ENCODE peak calls at places on chromosomes 11 and 22, in ten cellular contexts. R is GM06990, N is lower leg skin, I is heart right ventricle, H is colonic mucosa, J is pancreas, F is GM12864, Q is GM12865, D is DND-41, A is heart left ventricle. T is an unnamed sample.

GRCh38 chr22:38435010-38435409 is 20.0 kb downstream of the KCNJ4 start:
- DNase-seq in R (no peak), N (no peak), I (no peak), H (no peak), J (no peak), F (no peak), Q (no peak), D (no peak), A (no peak), T (no peak)

GRCh38 chr22:44620841-44621382 is 81.1 kb upstream of the PRR5 start:
- DNase-seq in R (no peak), N (no peak), I (no peak), H (no peak), J (no peak), F (no peak), Q (no peak), D (no peak), A (no peak), T (no peak)

GRCh38 chr11:62575156-62575555 is 1.5 kb upstream of the EEF1G start:
- DNase-seq in R (no peak), N (no peak), I (peak), H (peak), J (peak), F (no peak), Q (no peak), D (no peak), A (no peak), T (no peak)

GRCh38 chr11:46497498-46497897 is 96.3 kb downstream of the AMBRA1 start:
- DNase-seq in R (no peak), N (no peak), I (no peak), H (no peak), J (no peak), F (no peak), Q (no peak), D (no peak), A (no peak), T (no peak)

GRCh38 chr11:66739983-66740382 is 11.0 kb upstream of the SPTBN2 start:
- DNase-seq in R (no peak), N (no peak), I (no peak), H (no peak), J (no peak), F (no peak), Q (no peak), D (no peak), A (no peak), T (no peak)

GRCh38 chr11:84817998-84818397 is 809.1 kb downstream of the DLG2 start:
- DNase-seq in R (no peak), N (no peak), I (no peak), H (no peak), J (no peak), F (no peak), Q (no peak), D (no peak), A (no peak), T (no peak)

GRCh38 chr11:95682552-95682951 is 107.0 kb downstream of the FAM76B start:
- DNase-seq in R (no peak), N (no peak), I (no peak), H (no peak), J (no peak), F (no peak), Q (no peak), D (no peak), A (no peak), T (no peak)

GRCh38 chr22:23376256-23376655 is 195.9 kb downstream of the BCR start:
- DNase-seq in R (no peak), N (peak), I (no peak), H (peak), J (peak), F (no peak), Q (peak), D (peak), A (no peak), T (peak)

GRCh38 chr11:70568504-70569172 is 170.3 kb downstream of the CTTN start:
- DNase-seq in R (no peak), N (no peak), I (peak), H (peak), J (no peak), F (no peak), Q (no peak), D (no peak), A (peak), T (no peak)

GRCh38 chr22:19232620-19233019 is 54.1 kb upstream of the SLC25A1 start:
- DNase-seq in R (no peak), N (no peak), I (no peak), H (no peak), J (no peak), F (no peak), Q (no peak), D (no peak), A (no peak), T (no peak)

GRCh38 chr11:86442827-86443226 is 68.1 kb downstream of the CCDC81 start:
- DNase-seq in R (no peak), N (no peak), I (no peak), H (no peak), J (no peak), F (no peak), Q (no peak), D (no peak), A (no peak), T (no peak)

GRCh38 chr22:38832005-38832978 is 11.5 kb downstream of the NPTXR start:
- DNase-seq in R (no peak), N (no peak), I (no peak), H (no peak), J (no peak), F (no peak), Q (no peak), D (no peak), A (no peak), T (no peak)

GRCh38 chr11:77088236-77089003 is 14.2 kb upstream of the OMP start:
- DNase-seq in R (no peak), N (no peak), I (no peak), H (peak), J (peak), F (no peak), Q (no peak), D (no peak), A (peak), T (no peak)

GRCh38 chr22:17974087-17974486 is 50.3 kb downstream of the MICAL3 start:
- DNase-seq in R (no peak), N (no peak), I (no peak), H (no peak), J (no peak), F (no peak), Q (no peak), D (no peak), A (no peak), T (no peak)

GRCh38 chr11:44795803-44796535 is 69.2 kb downstream of the TSPAN18 start:
- DNase-seq in R (no peak), N (no peak), I (no peak), H (no peak), J (no peak), F (no peak), Q (no peak), D (no peak), A (no peak), T (no peak)

GRCh38 chr11:102438311-102439062 is 14.1 kb downstream of the TMEM123 start:
- DNase-seq in R (no peak), N (no peak), I (no peak), H (no peak), J (no peak), F (no peak), Q (no peak), D (no peak), A (no peak), T (no peak)

GRCh38 chr22:43854786-43855271 is 7.5 kb downstream of the SULT4A1 start:
- DNase-seq in R (no peak), N (peak), I (no peak), H (no peak), J (peak), F (no peak), Q (no peak), D (no peak), A (no peak), T (no peak)

GRCh38 chr11:94193288-94193687 is 64.6 kb downstream of the PANX1 start:
- DNase-seq in R (no peak), N (no peak), I (no peak), H (no peak), J (no peak), F (no peak), Q (no peak), D (no peak), A (no peak), T (no peak)

GRCh38 chr11:94198718-94199117 is 70.1 kb downstream of the PANX1 start:
- DNase-seq in R (no peak), N (no peak), I (no peak), H (no peak), J (no peak), F (no peak), Q (no peak), D (no peak), A (no peak), T (no peak)

GRCh38 chr11:116851631-116852030 is 14.2 kb upstream of the APOA1 start:
- DNase-seq in R (no peak), N (no peak), I (no peak), H (no peak), J (no peak), F (no peak), Q (no peak), D (peak), A (no peak), T (peak)

GRCh38 chr22:43478621-43479285 is 66.9 kb downstream of the MPPED1 start:
- DNase-seq in R (no peak), N (no peak), I (no peak), H (no peak), J (no peak), F (no peak), Q (no peak), D (no peak), A (no peak), T (no peak)

GRCh38 chr22:38014083-38014482 is 29.7 kb upstream of the SOX10 start:
- DNase-seq in R (no peak), N (no peak), I (no peak), H (no peak), J (no peak), F (no peak), Q (no peak), D (no peak), A (no peak), T (no peak)

GRCh38 chr11:100585728-100586127 is 101.4 kb upstream of the ARHGAP42 start:
- DNase-seq in R (no peak), N (no peak), I (no peak), H (no peak), J (no peak), F (no peak), Q (no peak), D (no peak), A (no peak), T (no peak)

GRCh38 chr11:27912916-27913315 is 195.0 kb downstream of the KIF18A start:
- DNase-seq in R (no peak), N (no peak), I (no peak), H (no peak), J (no peak), F (no peak), Q (no peak), D (no peak), A (no peak), T (no peak)

GRCh38 chr11:117875397-117876048 is 935 bp downstream of the FXYD6 start:
- DNase-seq in R (no peak), N (peak), I (no peak), H (no peak), J (no peak), F (no peak), Q (no peak), D (peak), A (peak), T (no peak)

GRCh38 chr22:47933226-47933625 is 1170.8 kb downstream of the TBC1D22A start:
- DNase-seq in R (no peak), N (peak), I (no peak), H (no peak), J (no peak), F (no peak), Q (no peak), D (no peak), A (no peak), T (no peak)

GRCh38 chr11:124611016-124611571 is at the start of gene PANX3:
- DNase-seq in R (no peak), N (no peak), I (no peak), H (no peak), J (no peak), F (no peak), Q (no peak), D (no peak), A (no peak), T (no peak)

GRCh38 chr11:75524576-75525432 is 937 bp downstream of the GDPD5 start:
- DNase-seq in R (no peak), N (no peak), I (peak), H (no peak), J (peak), F (no peak), Q (no peak), D (peak), A (no peak), T (peak)

GRCh38 chr11:75320046-75320618 is 31.3 kb downstream of the ARRB1 start:
- DNase-seq in R (no peak), N (no peak), I (no peak), H (no peak), J (no peak), F (no peak), Q (no peak), D (no peak), A (no peak), T (no peak)

GRCh38 chr11:27234043-27234668 is 128.9 kb downstream of the CCDC34 start:
- DNase-seq in R (peak), N (no peak), I (no peak), H (peak), J (no peak), F (peak), Q (peak), D (no peak), A (peak), T (peak)

GRCh38 chr11:2588809-2589537 is 110.8 kb downstream of the KCNQ1OT1 start:
- DNase-seq in R (no peak), N (peak), I (peak), H (peak), J (peak), F (no peak), Q (no peak), D (peak), A (no peak), T (no peak)

GRCh38 chr22:19663821-19664325 is 50.4 kb upstream of the SEPTIN5 start:
- DNase-seq in R (no peak), N (peak), I (peak), H (no peak), J (no peak), F (no peak), Q (no peak), D (no peak), A (peak), T (no peak)

DNA sequence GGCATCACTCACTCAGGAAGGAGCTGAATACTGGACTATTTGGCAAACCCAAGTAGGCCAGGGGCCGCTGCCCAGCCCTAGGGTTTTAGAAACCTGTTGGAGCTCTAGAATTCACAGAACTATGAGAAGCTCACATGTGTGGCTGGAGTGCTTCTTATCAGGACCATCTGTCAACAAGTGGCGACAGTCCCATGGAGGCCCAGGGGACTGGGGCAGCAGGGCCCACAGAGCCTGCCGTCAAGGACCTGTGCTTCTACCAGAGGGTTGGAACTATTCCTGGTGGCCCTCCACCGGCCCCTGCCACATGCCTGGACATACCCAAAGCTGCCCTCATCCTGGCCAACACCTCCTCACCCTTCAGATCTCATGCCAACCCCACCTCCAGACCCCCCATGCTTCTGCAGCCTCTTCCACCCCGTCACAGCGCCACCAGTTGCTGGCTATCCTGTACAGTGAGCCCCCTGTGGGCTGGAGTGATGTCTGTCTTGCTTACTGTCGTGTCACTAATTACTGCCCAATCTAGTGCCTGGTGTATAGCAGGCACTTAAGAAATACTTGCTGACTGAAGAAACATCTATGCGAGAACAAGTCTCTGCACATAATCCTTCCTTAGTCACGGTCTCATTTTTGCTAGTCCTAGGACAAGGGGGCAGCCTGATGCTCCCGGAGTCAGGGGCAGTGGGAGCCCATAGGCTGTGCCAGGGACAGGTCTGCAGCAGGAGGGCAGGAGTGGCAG is 27.2 kb upstream of the RASL10A start:
- DNase-seq in R (no peak), N (no peak), I (no peak), H (no peak), J (peak), F (no peak), Q (no peak), D (no peak), A (no peak), T (no peak)
- TF ChIP-seq CTCF in R (no peak), N (no peak), I (no peak), H (no peak), J (no peak), F (no peak), Q (no peak), D (no peak), A (no peak), T (no peak)

GRCh38 chr22:40179535-40179934 is 1.8 kb downstream of the TNRC6B start:
- DNase-seq in R (no peak), N (no peak), I (no peak), H (no peak), J (no peak), F (no peak), Q (no peak), D (no peak), A (no peak), T (no peak)
- H3K4me3 ChIP-seq in R (peak), N (no peak), I (peak), H (peak), J (no peak), F (peak), Q (peak), D (peak), A (peak), T (peak)

GRCh38 chr11:33329705-33330329 is 72.6 kb downstream of the HIPK3 start:
- DNase-seq in R (no peak), N (no peak), I (no peak), H (peak), J (no peak), F (peak), Q (peak), D (peak), A (peak), T (peak)
- TF ChIP-seq CTCF in R (peak), N (peak), I (peak), H (peak), J (peak), F (peak), Q (peak), D (peak), A (peak), T (peak)

DNA sequence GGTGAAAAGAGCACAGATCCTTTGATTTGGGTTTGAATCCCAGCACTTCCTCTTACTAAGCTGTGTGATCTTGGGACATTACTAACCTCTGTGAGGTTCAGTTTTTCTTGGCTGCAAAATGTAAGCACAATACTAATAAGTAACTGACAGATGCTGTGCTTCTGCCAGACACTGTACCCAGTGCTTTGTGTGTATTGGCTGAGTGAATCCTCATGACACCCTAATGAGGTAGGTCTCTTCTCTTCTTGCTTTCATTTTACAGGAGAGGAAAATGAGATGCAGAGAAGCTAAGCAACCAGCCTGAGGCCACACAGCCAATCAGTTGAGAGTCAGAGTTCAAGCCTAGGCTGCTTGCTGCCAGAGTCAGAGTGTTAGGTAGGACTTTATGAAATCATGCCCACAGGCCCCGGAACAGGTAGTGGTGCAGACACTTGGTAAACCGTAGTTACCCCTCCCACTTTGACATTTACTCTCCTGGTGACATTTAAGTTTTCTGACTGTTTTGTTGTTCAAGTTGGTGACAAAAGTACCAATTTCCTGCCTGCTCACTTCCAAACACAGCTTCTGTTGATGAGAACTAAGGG is 21.2 kb downstream of the PTPRJ start:
- DNase-seq in R (no peak), N (no peak), I (no peak), H (no peak), J (no peak), F (peak), Q (peak), D (no peak), A (no peak), T (no peak)
- H3K4me3 ChIP-seq in R (no peak), N (no peak), I (no peak), H (no peak), J (no peak), F (no peak), Q (no peak), D (no peak), A (no peak), T (no peak)

T was measured in HL-60.